ENCODE peak calls at places on chromosome 21, in seven cellular contexts. R is B cell; I is fibroblast of mammary gland; D is stimulated activated naive CD4-positive, alpha-beta T cell treated with Interleukin-2 at 50 U/mL for 16 hours; W is Calu3; J is left lung; S is stimulated activated CD4-positive, alpha-beta T cell treated with anti-CD3 and anti-CD28 coated beads, Interleukin-2, amount 100 ng/mL, for 48 hours. Z is an unnamed sample.

GRCh38 chr21:20997308-20997632 is 939 bp upstream of the NCAM2 start:
- DNase-seq in R (peak), D (no peak), J (peak), S (no peak), W (no peak), I (no peak), Z (no peak)

GRCh38 chr21:41933259-41934079 is 20.3 kb downstream of the C2CD2 start:
- DNase-seq in W (no peak), S (no peak), I (peak), D (no peak), J (no peak), R (no peak), Z (no peak)

GRCh38 chr21:29453511-29453910 is 154.8 kb downstream of the BACH1 start:
- DNase-seq in S (no peak), J (no peak), W (no peak), R (no peak), D (no peak), I (peak), Z (no peak)

GRCh38 chr21:31370893-31371652 is 27.0 kb upstream of the TIAM1 start:
- DNase-seq in J (no peak), W (no peak), S (no peak), D (no peak), I (peak), R (no peak), Z (no peak)

GRCh38 chr21:15841856-15842564 is 112.2 kb downstream of the USP25 start:
- DNase-seq in R (no peak), D (no peak), S (no peak), J (no peak), I (peak), W (no peak), Z (no peak)

GRCh38 chr21:41507521-41508414 is at the start of gene TMPRSS2:
- DNase-seq in W (peak), J (peak), D (no peak), R (no peak), I (no peak), S (no peak), Z (no peak)

GRCh38 chr21:15401331-15401730 is 328.5 kb upstream of the USP25 start:
- DNase-seq in S (no peak), I (peak), R (no peak), W (no peak), D (no peak), J (no peak), Z (no peak)

GRCh38 chr21:38306833-38307232 is 50.0 kb downstream of the KCNJ15 start:
- DNase-seq in S (no peak), R (no peak), D (no peak), J (no peak), I (peak), W (no peak), Z (no peak)

GRCh38 chr21:14120091-14120734 is 90.5 kb downstream of the LIPI start:
- DNase-seq in J (peak), I (peak), D (no peak), R (peak), W (no peak), S (peak), Z (no peak)

GRCh38 chr21:45154511-45155508 is 80.4 kb downstream of the ADARB1 start:
- DNase-seq in R (no peak), I (peak), J (no peak), W (no peak), D (no peak), S (no peak), Z (no peak)

GRCh38 chr21:45651921-45652320 is 8.4 kb downstream of the PCBP3 start:
- DNase-seq in R (no peak), S (no peak), W (no peak), I (no peak), D (no peak), J (no peak), Z (no peak)

GRCh38 chr21:26752849-26753248 is 92.4 kb downstream of the ADAMTS1 start:
- DNase-seq in J (no peak), D (no peak), W (no peak), I (no peak), R (no peak), S (no peak), Z (no peak)

GRCh38 chr21:42057861-42058437 is 13.2 kb upstream of the UMODL1 start:
- DNase-seq in R (no peak), W (no peak), J (peak), D (no peak), S (no peak), I (no peak), Z (no peak)

GRCh38 chr21:45095505-45095904 is 21.1 kb downstream of the ADARB1 start:
- DNase-seq in D (no peak), I (no peak), W (no peak), S (no peak), R (no peak), J (no peak), Z (no peak)

GRCh38 chr21:44984792-44985440 is 45.1 kb downstream of the SLX9 start:
- DNase-seq in J (peak), S (no peak), I (no peak), D (no peak), W (no peak), R (no peak), Z (no peak)

GRCh38 chr21:45868086-45868485 is 113.5 kb upstream of the COL6A1 start:
- DNase-seq in W (no peak), I (no peak), J (no peak), D (no peak), R (no peak), S (no peak), Z (no peak)

GRCh38 chr21:35050348-35051286 is 1.5 kb upstream of the RUNX1 start:
- DNase-seq in W (no peak), J (no peak), I (peak), S (no peak), R (peak), D (no peak), Z (no peak)